ENCODE peak calls at places on chromosome 10, in ten cellular contexts. Z is cardiac muscle cell, F is fibroblast of lung, Y is OCI-LY7, S is tibial nerve, U is mammary epithelial cell, K is tibial artery, E is neural progenitor cell, B is lung, Q is lower lobe of right lung. V is an unnamed sample. For H3K4me1, the result is how much of the 10 kb centered on the place peaks cover.

GRCh38 chr10:3785849-3786290 is 861 bp upstream of the KLF6 start:
- DNase-seq in Z (peak), F (peak), Y (peak), S (no peak), U (peak), K (peak), E (peak), B (no peak), Q (no peak), V (peak)

GRCh38 chr10:3754727-3755439 is 30.1 kb downstream of the KLF6 start:
- DNase-seq in Z (no peak), F (peak), Y (no peak), S (no peak), U (peak), K (no peak), E (no peak), B (no peak), Q (no peak), V (peak)

GRCh38 chr10:72274730-72275350 is 1.1 kb downstream of the DDIT4 start:
- DNase-seq in Z (peak), F (peak), Y (peak), S (no peak), U (peak), K (peak), E (peak), B (peak), Q (peak), V (peak)

GRCh38 chr10:116765549-116766162 is 23.3 kb upstream of the HSPA12A start:
- DNase-seq in Z (no peak), F (peak), Y (no peak), S (no peak), U (no peak), K (no peak), E (no peak), B (no peak), Q (no peak), V (no peak)

GRCh38 chr10:31656820-31657470 is 271.7 kb downstream of the ARHGAP12 start:
- DNase-seq in Z (no peak), F (no peak), Y (no peak), S (no peak), U (no peak), K (no peak), E (no peak), B (no peak), Q (no peak), V (no peak)

GRCh38 chr10:114613237-114613979 is 44.7 kb downstream of the ABLIM1 start:
- DNase-seq in Z (no peak), F (no peak), Y (no peak), S (no peak), U (no peak), K (no peak), E (no peak), B (peak), Q (no peak), V (no peak)

GRCh38 chr10:61452655-61453641 is at the start of gene TMEM26:
- DNase-seq in Z (peak), F (peak), Y (no peak), S (no peak), U (no peak), K (peak), E (peak), B (no peak), Q (peak), V (peak)

GRCh38 chr10:21517983-21518628 is 7.4 kb downstream of the SKIDA1 start:
- DNase-seq in Z (peak), F (peak), Y (no peak), S (no peak), U (peak), K (no peak), E (peak), B (no peak), Q (no peak), V (no peak)

GRCh38 chr10:129769381-129770116 is 194.5 kb downstream of the EBF3 start:
- DNase-seq in Z (no peak), F (no peak), Y (no peak), S (no peak), U (no peak), K (no peak), E (no peak), B (no peak), Q (peak), V (no peak)

GRCh38 chr10:3943695-3944257 is 158.8 kb upstream of the KLF6 start:
- DNase-seq in Z (no peak), F (no peak), Y (no peak), S (no peak), U (no peak), K (no peak), E (no peak), B (no peak), Q (no peak), V (no peak)

GRCh38 chr10:124092270-124093075 is 925 bp downstream of the CHST15 start:
- DNase-seq in Z (peak), F (peak), Y (peak), S (peak), U (peak), K (peak), E (peak), B (peak), Q (peak), V (peak)

GRCh38 chr10:3172081-3172445 is 519 bp downstream of the PITRM1 start:
- DNase-seq in Z (peak), F (peak), Y (no peak), S (peak), U (peak), K (no peak), E (no peak), B (no peak), Q (no peak), V (no peak)

GRCh38 chr10:78404296-78404695 is 370.6 kb downstream of the RPS24 start:
- DNase-seq in Z (no peak), F (no peak), Y (no peak), S (no peak), U (no peak), K (no peak), E (no peak), B (no peak), Q (no peak), V (no peak)

GRCh38 chr10:77643795-77644468 is 6.3 kb upstream of the KCNMA1 start:
- DNase-seq in Z (peak), F (peak), Y (peak), S (no peak), U (peak), K (no peak), E (peak), B (no peak), Q (peak), V (no peak)

GRCh38 chr10:97355571-97355975 is 21.0 kb upstream of the FRAT2 start:
- DNase-seq in Z (peak), F (no peak), Y (no peak), S (peak), U (no peak), K (peak), E (peak), B (no peak), Q (no peak), V (no peak)

GRCh38 chr10:59762505-59762904 is 9.2 kb upstream of the MRLN start:
- DNase-seq in Z (no peak), F (no peak), Y (no peak), S (no peak), U (no peak), K (no peak), E (no peak), B (no peak), Q (no peak), V (no peak)

GRCh38 chr10:102555781-102556328 is 52.1 kb downstream of the SUFU start:
- DNase-seq in Z (no peak), F (peak), Y (no peak), S (no peak), U (peak), K (no peak), E (no peak), B (no peak), Q (no peak), V (peak)

GRCh38 chr10:87706731-87707130 is 47.1 kb downstream of the PAPSS2 start:
- DNase-seq in Z (no peak), F (peak), Y (no peak), S (no peak), U (no peak), K (no peak), E (no peak), B (no peak), Q (no peak), V (no peak)

GRCh38 chr10:129891806-129892205 is 72.3 kb downstream of the EBF3 start:
- DNase-seq in Z (no peak), F (no peak), Y (no peak), S (no peak), U (no peak), K (no peak), E (no peak), B (no peak), Q (no peak), V (peak)

GRCh38 chr10:78316451-78316931 is 282.8 kb downstream of the RPS24 start:
- DNase-seq in Z (no peak), F (peak), Y (no peak), S (no peak), U (no peak), K (no peak), E (no peak), B (peak), Q (no peak), V (peak)

GRCh38 chr10:46042527-46042926 is 3.5 kb downstream of the MSMB start:
- DNase-seq in Z (no peak), F (no peak), Y (no peak), S (no peak), U (peak), K (no peak), E (no peak), B (no peak), Q (no peak), V (no peak)

GRCh38 chr10:110620108-110620719 is 23.9 kb upstream of the RBM20 start:
- DNase-seq in Z (no peak), F (no peak), Y (no peak), S (no peak), U (no peak), K (no peak), E (no peak), B (no peak), Q (no peak), V (no peak)

GRCh38 chr10:3769511-3769910 is 15.5 kb downstream of the KLF6 start:
- DNase-seq in Z (no peak), F (peak), Y (no peak), S (no peak), U (no peak), K (no peak), E (no peak), B (no peak), Q (no peak), V (no peak)

GRCh38 chr10:81953420-81953819 is 78.4 kb downstream of the NRG3 start:
- DNase-seq in Z (no peak), F (no peak), Y (no peak), S (no peak), U (no peak), K (no peak), E (no peak), B (no peak), Q (no peak), V (no peak)

GRCh38 chr10:7285545-7286322 is 125.1 kb downstream of the SFMBT2 start:
- DNase-seq in Z (no peak), F (no peak), Y (no peak), S (no peak), U (no peak), K (no peak), E (no peak), B (no peak), Q (no peak), V (no peak)

GRCh38 chr10:125226823-125227222 is 66.5 kb upstream of the CTBP2 start:
- DNase-seq in Z (no peak), F (no peak), Y (no peak), S (no peak), U (no peak), K (no peak), E (no peak), B (no peak), Q (no peak), V (no peak)

GRCh38 chr10:4249841-4250496 is 465.0 kb upstream of the KLF6 start:
- DNase-seq in Z (no peak), F (no peak), Y (no peak), S (no peak), U (peak), K (no peak), E (no peak), B (no peak), Q (no peak), V (no peak)

GRCh38 chr10:86366033-86366901 is at the start of gene GRID1:
- DNase-seq in Z (peak), F (no peak), Y (peak), S (no peak), U (no peak), K (peak), E (peak), B (no peak), Q (peak), V (peak)
- H3K4me3 ChIP-seq in Z (peak), F (no peak), Y (peak), S (peak), U (peak), K (peak), E (peak), B (peak), Q (peak), V (peak)

DNA sequence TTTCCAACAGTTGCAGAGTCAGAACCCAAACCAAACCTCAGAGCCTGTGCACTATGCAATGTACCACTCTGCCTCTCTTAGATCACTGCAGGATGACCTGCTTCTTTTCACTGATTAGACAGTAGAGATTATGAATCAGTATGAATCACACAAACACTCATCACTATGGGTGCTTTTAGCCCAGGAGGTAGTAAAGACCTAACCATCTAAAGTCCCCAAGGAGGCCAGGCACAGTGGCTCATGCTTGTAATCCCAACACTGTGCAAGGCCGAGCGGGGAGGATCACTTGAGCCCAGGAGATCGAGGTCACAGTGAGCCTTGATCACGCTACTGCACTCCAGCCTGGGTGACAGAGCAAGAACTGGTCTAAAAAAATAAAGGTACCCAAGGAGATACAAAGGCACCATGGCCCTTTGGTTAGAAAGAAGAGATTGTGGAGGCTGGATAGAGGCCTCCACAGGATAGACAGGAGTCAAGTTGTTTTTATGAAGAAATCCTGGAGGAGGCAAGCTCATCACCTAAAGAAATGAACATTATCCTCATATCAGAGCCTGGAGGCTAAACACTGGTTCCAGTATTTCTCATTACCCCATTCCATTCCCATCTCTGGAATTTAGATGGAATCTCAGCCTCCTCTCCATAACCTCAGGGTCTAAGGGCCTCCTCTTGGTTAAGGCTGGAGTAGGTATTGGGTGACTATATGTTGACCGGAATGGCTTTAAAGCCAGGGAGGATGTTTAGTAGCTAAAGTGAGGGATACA is 12.9 kb downstream of the SEC31B start:
- DNase-seq in Z (no peak), F (no peak), Y (no peak), S (no peak), U (peak), K (no peak), E (no peak), B (no peak), Q (no peak), V (no peak)
- H3K4me1 ChIP-seq in Z (under half), F (under half), Y (under half), S (under half), U (under half), K (under half), E (under half), B (under half), Q (under half), V (under half)

DNA sequence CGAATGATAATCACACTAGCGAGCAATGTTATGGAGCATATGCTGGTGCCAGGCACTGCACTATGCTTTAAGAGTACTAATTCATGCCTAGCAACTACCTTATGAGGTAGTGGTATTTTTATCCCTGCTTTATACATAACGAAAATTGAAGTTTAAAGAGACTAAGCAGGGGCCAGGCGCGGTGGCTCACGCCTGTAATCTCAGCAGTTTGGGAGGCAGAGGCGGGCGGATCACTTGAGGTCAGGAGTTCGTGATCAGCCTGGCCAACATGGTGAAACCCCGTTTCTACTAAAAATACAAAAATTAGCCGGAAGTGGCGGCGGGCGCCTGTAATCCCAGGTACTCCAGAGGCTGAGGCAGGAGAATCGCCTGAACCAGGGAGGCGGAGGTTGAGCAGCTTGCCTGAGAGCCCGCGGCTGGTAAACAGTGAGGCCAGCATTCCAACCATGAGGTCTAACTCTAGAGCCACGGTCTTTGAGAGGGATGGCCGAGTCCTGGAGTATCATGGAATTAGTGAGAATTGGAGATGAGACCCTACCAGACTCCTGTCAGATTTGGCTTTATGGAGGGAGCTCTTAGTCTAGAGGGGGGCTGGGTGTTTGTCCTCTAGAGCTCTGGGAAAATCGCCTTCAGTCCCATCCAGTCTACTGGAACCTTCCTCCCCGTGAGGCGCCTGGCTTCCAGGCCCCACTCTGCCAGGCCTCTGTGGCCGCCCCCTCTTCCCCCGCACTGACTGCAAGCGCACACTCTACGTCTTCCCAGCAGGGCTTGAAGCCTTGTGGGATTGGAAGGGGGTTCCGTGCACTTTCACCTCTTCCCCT is 11.6 kb downstream of the TLX1 start:
- DNase-seq in Z (no peak), F (no peak), Y (no peak), S (no peak), U (no peak), K (no peak), E (no peak), B (no peak), Q (no peak), V (no peak)
- TF ChIP-seq CTCF in Z (no peak), F (no peak), Y (no peak), S (no peak), U (no peak), K (no peak), E (no peak), B (no peak), Q (no peak), V (no peak)

DNA sequence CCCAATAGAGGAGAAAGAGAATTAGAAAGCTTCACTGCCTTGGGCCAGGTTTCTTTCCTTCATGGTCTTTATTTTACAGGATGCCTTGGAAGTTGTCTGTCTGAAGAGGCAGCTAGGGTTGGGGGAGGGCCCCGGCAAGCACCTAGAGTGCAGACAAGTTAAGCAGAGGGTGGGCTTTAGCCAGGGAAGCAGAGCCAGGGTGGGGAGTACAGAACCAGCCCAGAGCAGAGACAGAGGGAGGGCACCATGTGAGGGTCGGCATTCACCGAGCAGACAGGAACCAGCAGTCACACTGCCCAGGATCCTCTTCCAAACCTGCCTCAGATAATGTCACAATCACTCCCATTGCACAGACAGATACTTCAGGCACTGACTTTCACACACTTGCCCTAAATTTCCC is 75.9 kb downstream of the ADARB2 start:
- DNase-seq in Z (no peak), F (no peak), Y (no peak), S (no peak), U (no peak), K (no peak), E (no peak), B (no peak), Q (no peak), V (no peak)
- H3K4me3 ChIP-seq in Z (no peak), F (no peak), Y (no peak), S (no peak), U (no peak), K (no peak), E (no peak), B (no peak), Q (no peak), V (no peak)